ENCODE peak calls at places on chromosome 21, in five cellular contexts. D is NB4; U is CD8-positive, alpha-beta T cell; R is progenitor cell of endocrine pancreas; S is amniotic stem cell. G is an unnamed sample.

GRCh38 chr21:45450741-45451740 is 46.1 kb downstream of the COL18A1 start:
- DNase-seq in D (no peak), U (no peak), S (no peak), R (no peak), G (no peak)

GRCh38 chr21:46639489-46640386 is 4.3 kb downstream of the PRMT2 start:
- DNase-seq in S (no peak), U (no peak), R (no peak), D (peak; percentile 50), G (no peak)

GRCh38 chr21:22965455-22966125 is 1967.4 kb downstream of the NCAM2 start:
- DNase-seq in D (no peak), R (no peak), U (no peak), S (no peak), G (no peak)

GRCh38 chr21:31732891-31733520 is 1.1 kb upstream of the SCAF4 start:
- DNase-seq in D (peak; percentile 58), U (peak; percentile 14), R (no peak), S (no peak), G (peak; percentile 16)

GRCh38 chr21:31772674-31773555 is 41.0 kb upstream of the SCAF4 start:
- DNase-seq in U (no peak), D (peak; percentile 6), S (no peak), R (no peak), G (no peak)

GRCh38 chr21:38661296-38662223 is 144.2 kb upstream of the ETS2 start:
- DNase-seq in R (no peak), S (no peak), D (peak; percentile 66), U (no peak), G (no peak)

GRCh38 chr21:18451679-18452078 is 48.1 kb upstream of the TMPRSS15 start:
- DNase-seq in R (no peak), S (no peak), U (no peak), D (no peak), G (no peak)

GRCh38 chr21:14562959-14563358 is 16.8 kb upstream of the SAMSN1 start:
- DNase-seq in S (no peak), U (no peak), D (no peak), R (no peak), G (no peak)

GRCh38 chr21:35748683-35749314 is 311.5 kb downstream of the SETD4 start:
- DNase-seq in D (peak; percentile 51), R (no peak), U (no peak), S (no peak), G (no peak)

GRCh38 chr21:24868117-24868516 is 739.2 kb downstream of the MRPL39 start:
- DNase-seq in S (no peak), U (no peak), D (no peak), R (no peak), G (no peak)

GRCh38 chr21:27806261-27806660 is 839.4 kb upstream of the ADAMTS5 start:
- DNase-seq in R (no peak), D (no peak), U (no peak), S (no peak), G (no peak)

GRCh38 chr21:41660748-41661147 is 106.1 kb downstream of the RIPK4 start:
- DNase-seq in R (no peak), S (no peak), U (no peak), D (no peak), G (no peak)

GRCh38 chr21:22763442-22763841 is 1765.2 kb downstream of the NCAM2 start:
- DNase-seq in D (no peak), U (no peak), R (no peak), S (no peak), G (no peak)

GRCh38 chr21:21612446-21612845 is 614.2 kb downstream of the NCAM2 start:
- DNase-seq in S (peak; percentile 51), R (no peak), U (no peak), D (peak; percentile 18), G (no peak)

GRCh38 chr21:34997295-34997694 is 51.8 kb downstream of the RUNX1 start:
- DNase-seq in R (no peak), U (no peak), S (no peak), D (no peak), G (no peak)

GRCh38 chr21:43361127-43361492 is 65.8 kb downstream of the SIK1 start:
- DNase-seq in R (no peak), S (no peak), U (no peak), D (peak; percentile 13), G (no peak)

GRCh38 chr21:17552410-17552809 is 39.6 kb downstream of the CXADR start:
- DNase-seq in R (no peak), U (no peak), S (no peak), D (no peak), G (no peak)

GRCh38 chr21:36792505-36792967 is 93.6 kb downstream of the SIM2 start:
- DNase-seq in D (peak; percentile 8), R (no peak), U (no peak), S (no peak), G (no peak)

GRCh38 chr21:44648557-44649311 is 2.5 kb downstream of the KRTAP10-11 start:
- DNase-seq in R (no peak), U (no peak), S (no peak), D (peak; percentile 90), G (no peak)

GRCh38 chr21:36630485-36631206 is 68.3 kb upstream of the SIM2 start:
- DNase-seq in U (peak; percentile 69), D (peak; percentile 53), R (peak; percentile 57), S (no peak), G (peak; percentile 25)

GRCh38 chr21:42118901-42119300 is 47.8 kb downstream of the UMODL1 start:
- DNase-seq in U (no peak), R (no peak), S (no peak), D (peak; percentile 35), G (no peak)

GRCh38 chr21:14495075-14495474 is 51.0 kb downstream of the SAMSN1 start:
- DNase-seq in U (no peak), D (no peak), S (no peak), R (no peak), G (no peak)

GRCh38 chr21:15247613-15248012 is 182.8 kb upstream of the NRIP1 start:
- DNase-seq in U (no peak), S (no peak), R (no peak), D (no peak), G (no peak)

GRCh38 chr21:30839304-30839703 is 9.7 kb upstream of the KRTAP7-1 start:
- DNase-seq in R (peak; percentile 33), S (no peak), D (peak; percentile 53), U (no peak), G (peak; percentile 10)

GRCh38 chr21:26123012-26123411 is 47.6 kb downstream of the APP start:
- DNase-seq in D (no peak), U (no peak), S (no peak), R (no peak), G (no peak)

GRCh38 chr21:25501996-25502665 is 105.2 kb downstream of the MRPL39 start:
- DNase-seq in S (no peak), R (no peak), D (peak; percentile 35), U (no peak), G (no peak)

GRCh38 chr21:36700961-36701911 is 2.3 kb downstream of the SIM2 start:
- DNase-seq in R (no peak), S (no peak), U (no peak), D (no peak), G (no peak)

GRCh38 chr21:44350773-44351481 is 2.5 kb upstream of the TRPM2 start:
- DNase-seq in D (no peak), S (no peak), R (no peak), U (no peak), G (no peak)

GRCh38 chr21:36260030-36260787 is 59.8 kb upstream of the MORC3 start:
- DNase-seq in U (peak; percentile 50), D (peak; percentile 68), R (no peak), S (peak; percentile 61), G (peak; percentile 25)

GRCh38 chr21:39384674-39385298 is 35.9 kb upstream of the HMGN1 start:
- DNase-seq in D (peak; percentile 72), U (no peak), S (no peak), R (no peak), G (no peak)